ENCODE peak calls at places on chromosome 7, in five cellular contexts. G is CD4-positive, alpha-beta T cell; F is GM12878; O is Calu3; B is stimulated activated CD4-positive, alpha-beta T cell treated with anti-CD3 and anti-CD28 coated beads, Interleukin-2, amount 100 ng/mL, for 48 hours. K is an unnamed sample.

GRCh38 chr7:28533731-28534531 is 121.6 kb downstream of the CREB5 start:
- DNase-seq in F (no peak), B (no peak), O (no peak), G (no peak), K (no peak)

GRCh38 chr7:106216517-106217088 is 68.2 kb downstream of the NAMPT start:
- DNase-seq in F (no peak), O (peak; percentile 33), B (no peak), G (no peak), K (no peak)

GRCh38 chr7:149077594-149077993 is 12.9 kb downstream of the ZNF786 start:
- DNase-seq in O (no peak), F (no peak), B (no peak), G (no peak), K (no peak)

GRCh38 chr7:100626530-100627237 is 14.3 kb downstream of the MOSPD3 start:
- DNase-seq in F (peak; percentile 32), G (peak; percentile 89), B (peak; percentile 82), O (peak; percentile 29), K (peak; percentile 93)

GRCh38 chr7:158362001-158362400 is 225.6 kb downstream of the PTPRN2 start:
- DNase-seq in F (no peak), G (no peak), O (no peak), B (no peak), K (no peak)

GRCh38 chr7:106068538-106068961 is 43.6 kb downstream of the SYPL1 start:
- DNase-seq in B (no peak), F (no peak), O (no peak), G (no peak), K (peak; percentile 37)

GRCh38 chr7:40777913-40778312 is 643.1 kb downstream of the SUGCT start:
- DNase-seq in F (no peak), B (no peak), G (no peak), O (no peak), K (no peak)

GRCh38 chr7:2175091-2175490 is 57.7 kb downstream of the MAD1L1 start:
- DNase-seq in F (no peak), B (no peak), G (no peak), O (no peak), K (no peak)

GRCh38 chr7:29884399-29885272 is 78.3 kb downstream of the WIPF3 start:
- DNase-seq in G (no peak), B (no peak), O (no peak), F (no peak), K (no peak)

K was measured in CD8-positive, alpha-beta T cell.